ENCODE peak calls at places on chromosomes 12 and 14, in five cellular contexts. One of them, this sample, is unnamed. For H3K27me3, the result is how much of the 10 kb centered on the place peaks cover.

GRCh38 chr12:126926023-126926600 is 1340.9 kb upstream of the TMEM132C start:
- DNase-seq in left lung: no peak
- DNase-seq in prostate gland: no peak
- DNase-seq in mammary epithelial cell: peak
- DNase-seq in pancreas: no peak
- DNase-seq in this sample: no peak

GRCh38 chr12:64635356-64635998 is 25.2 kb downstream of the RASSF3 start:
- DNase-seq in left lung: no peak
- DNase-seq in prostate gland: no peak
- DNase-seq in mammary epithelial cell: no peak
- DNase-seq in pancreas: no peak
- DNase-seq in this sample: no peak

GRCh38 chr14:45185110-45185814 is 49.5 kb downstream of the FANCM start:
- DNase-seq in left lung: no peak
- DNase-seq in prostate gland: no peak
- DNase-seq in mammary epithelial cell: no peak
- DNase-seq in pancreas: no peak
- DNase-seq in this sample: no peak

GRCh38 chr12:60398547-60398946 is 802.7 kb downstream of the SLC16A7 start:
- DNase-seq in left lung: no peak
- DNase-seq in prostate gland: no peak
- DNase-seq in mammary epithelial cell: no peak
- DNase-seq in pancreas: no peak
- DNase-seq in this sample: no peak

GRCh38 chr14:63972323-63972932 is 119.6 kb downstream of the SYNE2 start:
- DNase-seq in left lung: no peak
- DNase-seq in prostate gland: no peak
- DNase-seq in mammary epithelial cell: no peak
- DNase-seq in pancreas: no peak
- DNase-seq in this sample: no peak

GRCh38 chr12:42744539-42745156 is 155.1 kb upstream of the PRICKLE1 start:
- DNase-seq in left lung: no peak
- DNase-seq in prostate gland: peak
- DNase-seq in mammary epithelial cell: peak
- DNase-seq in pancreas: no peak
- DNase-seq in this sample: no peak

GRCh38 chr12:124867389-124867930 is 3.8 kb upstream of the SCARB1 start:
- DNase-seq in left lung: no peak
- DNase-seq in prostate gland: no peak
- DNase-seq in mammary epithelial cell: peak
- DNase-seq in pancreas: no peak
- DNase-seq in this sample: no peak

GRCh38 chr12:79452906-79453305 is 237.9 kb downstream of the PAWR start:
- DNase-seq in left lung: no peak
- DNase-seq in prostate gland: no peak
- DNase-seq in mammary epithelial cell: no peak
- DNase-seq in pancreas: no peak
- DNase-seq in this sample: no peak

GRCh38 chr12:131831021-131831571 is 2.9 kb downstream of the MMP17 start:
- DNase-seq in left lung: peak
- DNase-seq in prostate gland: no peak
- DNase-seq in mammary epithelial cell: peak
- DNase-seq in pancreas: no peak
- DNase-seq in this sample: no peak

GRCh38 chr12:77940011-77940423 is 109.3 kb downstream of the NAV3 start:
- DNase-seq in left lung: no peak
- DNase-seq in prostate gland: no peak
- DNase-seq in mammary epithelial cell: peak
- DNase-seq in pancreas: no peak
- DNase-seq in this sample: no peak

GRCh38 chr14:99566009-99566389 is 38.0 kb downstream of the CCDC85C start:
- DNase-seq in left lung: no peak
- DNase-seq in prostate gland: peak
- DNase-seq in mammary epithelial cell: peak
- DNase-seq in pancreas: no peak
- DNase-seq in this sample: no peak

GRCh38 chr14:102907303-102907844 is 15.1 kb upstream of the AMN start:
- DNase-seq in left lung: peak
- DNase-seq in prostate gland: no peak
- DNase-seq in mammary epithelial cell: no peak
- DNase-seq in pancreas: no peak
- DNase-seq in this sample: no peak

GRCh38 chr12:66188584-66189475 is at the start of gene IRAK3:
- DNase-seq in left lung: peak
- DNase-seq in prostate gland: peak
- DNase-seq in mammary epithelial cell: peak
- DNase-seq in pancreas: peak
- DNase-seq in this sample: peak

GRCh38 chr12:91423336-91424050 is 240.9 kb upstream of the DCN start:
- DNase-seq in left lung: no peak
- DNase-seq in prostate gland: no peak
- DNase-seq in mammary epithelial cell: no peak
- DNase-seq in pancreas: no peak
- DNase-seq in this sample: no peak

GRCh38 chr12:666766-667308 is 3.6 kb upstream of the NINJ2 start:
- DNase-seq in left lung: no peak
- DNase-seq in prostate gland: no peak
- DNase-seq in mammary epithelial cell: peak
- DNase-seq in pancreas: no peak
- DNase-seq in this sample: no peak

GRCh38 chr14:63134801-63135200 is 69.4 kb upstream of the RHOJ start:
- DNase-seq in left lung: no peak
- DNase-seq in prostate gland: no peak
- DNase-seq in mammary epithelial cell: no peak
- DNase-seq in pancreas: no peak
- DNase-seq in this sample: no peak

GRCh38 chr12:14810953-14811483 is 3.0 kb downstream of the SMCO3 start:
- DNase-seq in left lung: no peak
- DNase-seq in prostate gland: peak
- DNase-seq in mammary epithelial cell: peak
- DNase-seq in pancreas: peak
- DNase-seq in this sample: no peak

GRCh38 chr14:95597784-95598204 is 62.9 kb downstream of the GLRX5 start:
- DNase-seq in left lung: no peak
- DNase-seq in prostate gland: no peak
- DNase-seq in mammary epithelial cell: peak
- DNase-seq in pancreas: peak
- DNase-seq in this sample: peak

GRCh38 chr12:109627633-109628032 is 54.0 kb downstream of the MVK start:
- DNase-seq in left lung: no peak
- DNase-seq in prostate gland: no peak
- DNase-seq in mammary epithelial cell: no peak
- DNase-seq in pancreas: no peak
- DNase-seq in this sample: no peak

GRCh38 chr14:87960013-87960787 is 32.8 kb downstream of the GALC start:
- DNase-seq in left lung: no peak
- DNase-seq in prostate gland: no peak
- DNase-seq in mammary epithelial cell: no peak
- DNase-seq in pancreas: no peak
- DNase-seq in this sample: no peak

GRCh38 chr12:5889381-5890047 is 55.5 kb downstream of the ANO2 start:
- DNase-seq in left lung: no peak
- DNase-seq in prostate gland: no peak
- DNase-seq in mammary epithelial cell: no peak
- DNase-seq in pancreas: no peak
- DNase-seq in this sample: no peak

GRCh38 chr14:55782166-55782565 is 202.2 kb downstream of the KTN1 start:
- DNase-seq in left lung: no peak
- DNase-seq in prostate gland: no peak
- DNase-seq in mammary epithelial cell: no peak
- DNase-seq in pancreas: no peak
- DNase-seq in this sample: no peak

GRCh38 chr12:114682101-114682919 is 1.7 kb downstream of the TBX3 start:
- DNase-seq in left lung: no peak
- DNase-seq in prostate gland: no peak
- DNase-seq in mammary epithelial cell: peak
- DNase-seq in pancreas: no peak
- DNase-seq in this sample: no peak

GRCh38 chr12:22656835-22657234 is 31.9 kb downstream of the ETNK1 start:
- DNase-seq in left lung: no peak
- DNase-seq in prostate gland: no peak
- DNase-seq in mammary epithelial cell: peak
- DNase-seq in pancreas: no peak
- DNase-seq in this sample: no peak

GRCh38 chr12:22653075-22653474 is 28.1 kb downstream of the ETNK1 start:
- DNase-seq in left lung: no peak
- DNase-seq in prostate gland: no peak
- DNase-seq in mammary epithelial cell: no peak
- DNase-seq in pancreas: no peak
- DNase-seq in this sample: no peak

GRCh38 chr12:22656376-22656775 is 31.4 kb downstream of the ETNK1 start:
- DNase-seq in left lung: no peak
- DNase-seq in prostate gland: no peak
- DNase-seq in mammary epithelial cell: no peak
- DNase-seq in pancreas: no peak
- DNase-seq in this sample: no peak

GRCh38 chr12:22657538-22657937 is 32.6 kb downstream of the ETNK1 start:
- DNase-seq in left lung: no peak
- DNase-seq in prostate gland: no peak
- DNase-seq in mammary epithelial cell: peak
- DNase-seq in pancreas: no peak
- DNase-seq in this sample: no peak

GRCh38 chr12:22653790-22654189 is 28.8 kb downstream of the ETNK1 start:
- DNase-seq in left lung: no peak
- DNase-seq in prostate gland: no peak
- DNase-seq in mammary epithelial cell: peak
- DNase-seq in pancreas: no peak
- DNase-seq in this sample: no peak
- H3K27ac ChIP-seq in left lung: no peak
- H3K27ac ChIP-seq in prostate gland: no peak
- H3K27ac ChIP-seq in mammary epithelial cell: peak
- H3K27ac ChIP-seq in pancreas: no peak
- H3K27ac ChIP-seq in this sample: no peak

GRCh38 chr12:52742196-52742580 is 35.0 kb downstream of the KRT76 start:
- DNase-seq in left lung: no peak
- DNase-seq in prostate gland: no peak
- DNase-seq in mammary epithelial cell: no peak
- DNase-seq in pancreas: no peak
- DNase-seq in this sample: no peak

GRCh38 chr12:52744493-52745156 is 32.5 kb downstream of the KRT76 start:
- DNase-seq in left lung: no peak
- DNase-seq in prostate gland: no peak
- DNase-seq in mammary epithelial cell: no peak
- DNase-seq in pancreas: no peak
- DNase-seq in this sample: no peak

GRCh38 chr12:52740591-52740990 is 36.6 kb downstream of the KRT76 start:
- DNase-seq in left lung: no peak
- DNase-seq in prostate gland: no peak
- DNase-seq in mammary epithelial cell: no peak
- DNase-seq in pancreas: no peak
- DNase-seq in this sample: no peak

GRCh38 chr12:52741378-52742195 is 35.6 kb downstream of the KRT76 start:
- DNase-seq in left lung: no peak
- DNase-seq in prostate gland: peak
- DNase-seq in mammary epithelial cell: peak
- DNase-seq in pancreas: peak
- DNase-seq in this sample: no peak

GRCh38 chr12:52742822-52743457 is 34.2 kb downstream of the KRT76 start:
- DNase-seq in left lung: no peak
- DNase-seq in prostate gland: no peak
- DNase-seq in mammary epithelial cell: no peak
- DNase-seq in pancreas: no peak
- DNase-seq in this sample: no peak
- H3K27me3 ChIP-seq in left lung: under half
- H3K27me3 ChIP-seq in prostate gland: under half
- H3K27me3 ChIP-seq in mammary epithelial cell: under half
- H3K27me3 ChIP-seq in pancreas: under half
- H3K27me3 ChIP-seq in this sample: under half

DNA sequence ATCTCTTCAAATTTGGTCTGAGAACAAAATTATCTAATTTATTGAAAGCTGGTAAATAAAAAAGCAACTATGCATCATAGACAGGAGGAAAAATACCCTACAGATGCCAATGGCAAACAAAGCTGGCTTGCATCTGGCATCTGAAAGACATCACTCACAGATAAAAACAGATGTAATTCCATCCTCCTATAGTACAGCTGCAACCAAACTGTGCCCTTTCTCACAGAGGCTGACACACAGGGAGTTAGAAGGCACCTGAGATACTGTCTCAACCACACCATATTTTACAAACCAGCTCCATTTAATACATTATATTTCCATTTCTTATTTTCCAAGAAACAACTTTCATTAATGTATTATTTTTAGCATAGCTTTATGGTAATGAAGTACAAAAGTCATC is 39.4 kb downstream of the DUSP16 start:
- DNase-seq in left lung: no peak
- DNase-seq in prostate gland: no peak
- DNase-seq in mammary epithelial cell: no peak
- DNase-seq in pancreas: no peak
- DNase-seq in this sample: no peak
- H3K27ac ChIP-seq in left lung: no peak
- H3K27ac ChIP-seq in prostate gland: no peak
- H3K27ac ChIP-seq in mammary epithelial cell: no peak
- H3K27ac ChIP-seq in pancreas: no peak
- H3K27ac ChIP-seq in this sample: peak

DNA sequence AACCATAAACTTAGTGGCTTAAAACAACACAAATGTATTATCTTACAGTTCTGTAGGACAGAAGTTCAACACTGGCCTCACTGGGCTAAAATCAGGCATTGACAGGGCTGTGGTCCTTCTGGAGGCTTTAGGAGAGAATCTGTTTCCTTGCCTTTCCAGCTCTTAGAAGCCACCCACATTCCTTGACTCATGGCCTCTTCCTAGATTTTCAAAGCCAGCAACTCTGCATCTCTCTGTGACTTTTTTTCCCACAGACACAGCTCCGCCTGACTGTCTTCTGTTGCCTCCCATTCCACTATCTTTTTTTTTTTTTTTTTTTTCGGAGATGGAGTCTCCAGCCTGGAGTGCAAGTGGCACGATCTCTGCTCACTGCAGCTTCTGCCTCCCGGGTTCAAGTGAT is 11.8 kb upstream of the NFATC4 start:
- DNase-seq in left lung: no peak
- DNase-seq in prostate gland: no peak
- DNase-seq in mammary epithelial cell: no peak
- DNase-seq in pancreas: no peak
- DNase-seq in this sample: no peak
- H3K27me3 ChIP-seq in left lung: under half
- H3K27me3 ChIP-seq in prostate gland: under half
- H3K27me3 ChIP-seq in mammary epithelial cell: under half
- H3K27me3 ChIP-seq in pancreas: under half
- H3K27me3 ChIP-seq in this sample: under half

DNA sequence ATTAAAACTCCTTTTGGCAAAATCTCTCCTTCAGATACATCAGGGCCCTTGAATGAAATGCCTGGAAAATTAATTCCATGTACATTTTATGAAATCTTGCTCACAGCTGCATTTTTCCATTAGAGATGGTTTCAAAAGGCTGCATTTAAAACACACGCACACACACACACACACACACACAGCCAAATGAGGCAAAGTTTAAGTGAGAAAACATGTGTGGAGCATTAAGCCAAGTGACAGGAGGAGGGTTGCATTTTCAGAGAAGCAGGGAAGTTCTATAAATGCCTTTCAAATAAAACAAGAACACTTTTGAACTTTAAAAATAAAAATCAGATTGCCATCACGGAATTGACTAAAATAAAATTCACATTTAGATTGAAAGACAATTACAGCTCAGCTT is 216.4 kb downstream of the LRIG3 start:
- DNase-seq in left lung: no peak
- DNase-seq in prostate gland: no peak
- DNase-seq in mammary epithelial cell: no peak
- DNase-seq in pancreas: no peak
- DNase-seq in this sample: no peak
- H3K27ac ChIP-seq in left lung: no peak
- H3K27ac ChIP-seq in prostate gland: no peak
- H3K27ac ChIP-seq in mammary epithelial cell: no peak
- H3K27ac ChIP-seq in pancreas: no peak
- H3K27ac ChIP-seq in this sample: no peak

This sample was measured in dorsolateral prefrontal cortex.